ENCODE peak calls at places on chromosomes 2 and 18, in five cellular contexts. F is HepG2, A is H1, Q is HCT116, H is K562. C is an unnamed sample.

GRCh38 chr2:317501-318424 is 29.9 kb upstream of the ALKAL2 start:
- DNase-seq in F (no peak), A (no peak), Q (no peak), H (no peak), C (no peak)

GRCh38 chr2:219352448-219353023 is 20.0 kb upstream of the RESP18 start:
- DNase-seq in F (peak; percentile 55), A (peak; percentile 94), Q (peak; percentile 53), H (peak; percentile 59), C (peak; percentile 31)

GRCh38 chr2:232628466-232629200 is 4.8 kb upstream of the EFHD1 start:
- DNase-seq in F (no peak), A (no peak), Q (no peak), H (no peak), C (no peak)

GRCh38 chr18:76970749-76971148 is 148.4 kb downstream of the ZNF236 start:
- DNase-seq in F (no peak), A (no peak), Q (no peak), H (no peak), C (no peak)

GRCh38 chr2:48727560-48727959 is 28.0 kb downstream of the LHCGR start:
- DNase-seq in F (no peak), A (no peak), Q (no peak), H (no peak), C (no peak)

GRCh38 chr2:28155627-28156026 is 237.0 kb upstream of the FOSL2 start:
- DNase-seq in F (no peak), A (no peak), Q (peak; percentile 41), H (peak; percentile 73), C (peak; percentile 20)

GRCh38 chr2:211361383-211361782 is 805.0 kb downstream of the CPS1 start:
- DNase-seq in F (no peak), A (no peak), Q (no peak), H (no peak), C (no peak)

GRCh38 chr2:24521975-24522639 is 31.1 kb downstream of the NCOA1 start:
- DNase-seq in F (no peak), A (no peak), Q (no peak), H (no peak), C (no peak)

GRCh38 chr18:23108496-23108895 is 26.8 kb upstream of the CABLES1 start:
- DNase-seq in F (no peak), A (no peak), Q (no peak), H (no peak), C (no peak)

GRCh38 chr2:217142649-217143266 is 282.9 kb upstream of the TNP1 start:
- DNase-seq in F (peak; percentile 38), A (peak; percentile 82), Q (peak; percentile 29), H (no peak), C (peak; percentile 24)

GRCh38 chr2:177263451-177264208 is 897 bp downstream of the NFE2L2 start:
- DNase-seq in F (peak; percentile 96), A (peak; percentile 88), Q (peak; percentile 94), H (peak; percentile 76), C (peak; percentile 98)

GRCh38 chr2:38374978-38375377 is 2.1 kb downstream of the ATL2 start:
- DNase-seq in F (no peak), A (no peak), Q (no peak), H (no peak), C (no peak)

GRCh38 chr2:238504181-238504711 is 77.5 kb downstream of the ASB1 start:
- DNase-seq in F (no peak), A (no peak), Q (no peak), H (no peak), C (no peak)

GRCh38 chr2:1837022-1837421 is 92.7 kb upstream of the PXDN start:
- DNase-seq in F (no peak), A (no peak), Q (no peak), H (no peak), C (no peak)

GRCh38 chr2:49403722-49404507 is 249.6 kb upstream of the FSHR start:
- DNase-seq in F (no peak), A (no peak), Q (no peak), H (no peak), C (no peak)

GRCh38 chr2:186709529-186710455 is 15.9 kb downstream of the FAM171B start:
- DNase-seq in F (no peak), A (no peak), Q (no peak), H (no peak), C (no peak)

GRCh38 chr2:23414106-23414505 is 29.1 kb downstream of the KLHL29 start:
- DNase-seq in F (no peak), A (no peak), Q (no peak), H (no peak), C (no peak)

GRCh38 chr2:23412556-23413155 is 27.7 kb downstream of the KLHL29 start:
- DNase-seq in F (no peak), A (no peak), Q (no peak), H (no peak), C (no peak)

GRCh38 chr2:23413641-23414040 is 28.7 kb downstream of the KLHL29 start:
- DNase-seq in F (no peak), A (no peak), Q (no peak), H (no peak), C (no peak)

GRCh38 chr2:23410596-23410995 is 25.6 kb downstream of the KLHL29 start:
- DNase-seq in F (no peak), A (no peak), Q (no peak), H (no peak), C (no peak)

DNA sequence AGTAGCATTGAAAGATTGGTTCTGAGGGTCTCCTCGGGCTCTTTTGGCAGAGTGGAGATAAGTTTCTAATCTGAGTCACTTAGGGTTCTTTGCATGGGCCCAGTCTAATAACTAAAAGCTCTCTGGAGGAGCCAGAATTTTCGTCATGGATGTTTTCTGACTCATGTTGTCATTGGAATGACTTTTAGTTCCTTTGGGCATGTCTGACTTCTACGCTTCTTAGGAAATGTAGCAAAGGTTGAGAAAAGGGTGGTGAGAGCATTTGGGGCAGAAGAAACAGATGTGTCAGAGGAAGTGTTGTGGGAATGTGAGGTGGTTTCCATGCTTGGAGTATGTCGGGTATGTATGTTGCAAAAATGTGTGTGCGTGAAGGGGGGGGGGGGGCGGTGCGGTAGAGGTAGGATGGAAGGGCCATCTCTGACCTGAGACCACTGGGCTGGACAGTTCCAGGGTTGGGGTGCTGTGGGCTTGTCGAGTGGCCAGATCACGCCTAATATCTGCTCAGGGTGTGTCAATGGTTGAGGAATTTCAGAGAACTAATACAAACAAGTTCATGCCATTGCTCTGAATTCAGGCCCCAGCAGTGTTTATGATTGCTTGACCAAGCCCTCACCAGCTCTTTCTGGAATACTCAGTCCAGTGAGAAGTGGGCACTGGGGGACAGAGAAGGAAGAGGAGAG is 26.9 kb downstream of the KLHL29 start:
- DNase-seq in F (no peak), A (no peak), Q (no peak), H (no peak), C (no peak)
- TF ChIP-seq JUND in F (no peak), A (no peak), Q (no peak), H (no peak), C (no peak)

GRCh38 chr2:190697421-190697820 is 48.5 kb downstream of the NAB1 start:
- DNase-seq in F (no peak), A (no peak), Q (no peak), H (no peak), C (no peak)

GRCh38 chr2:190694479-190694878 is 45.6 kb downstream of the NAB1 start:
- DNase-seq in F (no peak), A (no peak), Q (no peak), H (no peak), C (no peak)

GRCh38 chr2:190698895-190699294 is 50.0 kb downstream of the NAB1 start:
- DNase-seq in F (peak; percentile 14), A (no peak), Q (no peak), H (no peak), C (no peak)

GRCh38 chr2:190695739-190696138 is 46.9 kb downstream of the NAB1 start:
- DNase-seq in F (no peak), A (no peak), Q (no peak), H (no peak), C (no peak)

GRCh38 chr2:190696792-190697398 is 48.0 kb downstream of the NAB1 start:
- DNase-seq in F (peak; percentile 46), A (no peak), Q (no peak), H (no peak), C (no peak)
- TF ChIP-seq JUND in F (no peak), A (no peak), Q (no peak), H (no peak), C (no peak)

GRCh38 chr2:236718207-236718992 is 148.8 kb downstream of the ACKR3 start:
- DNase-seq in F (no peak), A (no peak), Q (no peak), H (no peak), C (no peak)

GRCh38 chr2:236717120-236717519 is 147.5 kb downstream of the ACKR3 start:
- DNase-seq in F (no peak), A (no peak), Q (no peak), H (no peak), C (no peak)

GRCh38 chr2:236715511-236715961 is 145.9 kb downstream of the ACKR3 start:
- DNase-seq in F (no peak), A (no peak), Q (no peak), H (no peak), C (no peak)

GRCh38 chr2:236719192-236719635 is 149.6 kb downstream of the ACKR3 start:
- DNase-seq in F (no peak), A (no peak), Q (no peak), H (no peak), C (no peak)

DNA sequence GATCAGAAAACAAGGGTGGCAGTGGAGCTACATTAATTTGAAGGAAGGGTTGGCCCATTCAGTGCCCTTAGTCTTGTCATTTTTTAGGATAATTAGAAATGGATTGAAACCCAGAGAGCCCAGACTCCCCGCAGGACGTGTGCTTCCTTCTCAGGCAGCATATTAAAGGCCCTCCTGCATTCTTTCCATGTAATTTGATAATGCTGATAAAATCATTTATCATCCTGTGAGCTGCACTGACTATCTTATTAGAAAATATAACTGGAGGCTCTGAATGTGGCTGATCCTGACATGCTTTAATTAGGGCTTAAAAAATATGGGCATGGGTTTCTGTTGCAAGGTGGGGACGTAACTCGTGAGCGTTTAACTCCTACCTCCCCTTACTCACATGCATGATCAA is 148.1 kb downstream of the ACKR3 start:
- DNase-seq in F (no peak), A (no peak), Q (no peak), H (no peak), C (no peak)
- TF ChIP-seq JUND in F (no peak), A (no peak), Q (no peak), H (no peak), C (no peak)

GRCh38 chr18:13471971-13472628 is 253.5 kb downstream of the LDLRAD4 start:
- DNase-seq in F (peak; percentile 86), A (no peak), Q (no peak), H (no peak), C (no peak)

GRCh38 chr18:13473751-13474150 is 252.6 kb downstream of the FAM210A start:
- DNase-seq in F (no peak), A (no peak), Q (no peak), H (no peak), C (no peak)

GRCh38 chr18:13474336-13474735 is 252.0 kb downstream of the FAM210A start:
- DNase-seq in F (no peak), A (no peak), Q (no peak), H (no peak), C (no peak)

GRCh38 chr18:13477147-13477683 is 249.1 kb downstream of the FAM210A start:
- DNase-seq in F (peak; percentile 63), A (no peak), Q (no peak), H (no peak), C (no peak)

DNA sequence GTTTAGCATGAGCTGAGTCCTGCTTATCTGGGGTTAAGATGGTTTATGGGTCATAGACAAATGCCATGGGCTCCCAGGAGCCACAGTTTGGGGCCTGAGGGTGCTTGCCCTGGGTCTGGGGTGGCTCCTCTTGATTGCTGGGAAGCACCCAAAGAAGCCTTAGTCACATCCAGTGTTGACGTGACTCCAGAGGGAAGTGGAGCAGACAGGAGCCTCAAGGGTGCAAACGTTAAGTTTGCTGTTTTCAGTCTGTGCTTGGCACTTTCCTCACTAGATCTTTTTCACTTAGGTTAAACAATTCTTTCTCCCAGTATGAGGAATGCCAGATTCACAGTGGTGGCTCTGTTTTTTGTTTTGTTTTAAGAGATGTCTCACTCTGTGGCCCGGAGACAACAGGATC is 251.5 kb downstream of the FAM210A start:
- DNase-seq in F (peak; percentile 36), A (no peak), Q (no peak), H (no peak), C (no peak)
- TF ChIP-seq JUND in F (no peak), A (no peak), Q (no peak), H (no peak), C (no peak)

C was measured in T47D.